ENCODE peak calls at places on chromosomes 3 and 15, in seven cellular contexts. O is AG09309, U is adrenal gland, W is left ventricle myocardium inferior, I is BE2C, Z is mucosa of descending colon, X is fibroblast of lung. T is an unnamed sample.

GRCh38 chr3:174533286-174533685 is 325.8 kb upstream of the NAALADL2 start:
- DNase-seq in O (peak), U (no peak), W (no peak), I (no peak), Z (no peak), X (peak), T (no peak)

GRCh38 chr3:30667250-30667585 is 60.8 kb downstream of the TGFBR2 start:
- DNase-seq in O (no peak), U (no peak), W (no peak), I (no peak), Z (no peak), X (no peak), T (no peak)

GRCh38 chr3:188554404-188554803 is 400.4 kb downstream of the LPP start:
- DNase-seq in O (peak), U (no peak), W (no peak), I (no peak), Z (no peak), X (peak), T (no peak)

GRCh38 chr3:25455316-25456232 is 27.5 kb downstream of the RARB start:
- DNase-seq in O (no peak), U (no peak), W (peak), I (peak), Z (no peak), X (peak), T (no peak)

GRCh38 chr3:77079988-77080585 is 40.2 kb downstream of the ROBO2 start:
- DNase-seq in O (no peak), U (no peak), W (no peak), I (no peak), Z (no peak), X (no peak), T (no peak)

GRCh38 chr3:171895890-171896289 is 52.7 kb downstream of the TMEM212 start:
- DNase-seq in O (no peak), U (no peak), W (no peak), I (no peak), Z (no peak), X (no peak), T (no peak)

GRCh38 chr15:38453971-38454686 is at the start of gene FAM98B:
- DNase-seq in O (peak), U (peak), W (peak), I (peak), Z (peak), X (peak), T (peak)

GRCh38 chr3:99899603-99900002 is 81.9 kb downstream of the CMSS1 start:
- DNase-seq in O (no peak), U (no peak), W (no peak), I (no peak), Z (no peak), X (no peak), T (no peak)

GRCh38 chr15:55344206-55344605 is 25.2 kb downstream of the PIGB start:
- DNase-seq in O (no peak), U (no peak), W (no peak), I (no peak), Z (no peak), X (no peak), T (peak)

GRCh38 chr15:96064351-96064756 is 266.1 kb upstream of the NR2F2 start:
- DNase-seq in O (peak), U (no peak), W (no peak), I (no peak), Z (no peak), X (peak), T (no peak)

GRCh38 chr3:40847571-40847992 is 322.8 kb downstream of the ZNF621 start:
- DNase-seq in O (no peak), U (no peak), W (no peak), I (no peak), Z (no peak), X (no peak), T (no peak)

GRCh38 chr3:126026761-126027160 is 57.2 kb downstream of the SLC41A3 start:
- DNase-seq in O (no peak), U (no peak), W (no peak), I (no peak), Z (no peak), X (no peak), T (no peak)

GRCh38 chr3:152413244-152413643 is 144.5 kb downstream of the MBNL1 start:
- DNase-seq in O (no peak), U (no peak), W (no peak), I (no peak), Z (no peak), X (no peak), T (no peak)
- TF ChIP-seq CTCF in O (no peak), U (no peak), W (no peak), I (no peak), Z (no peak), X (no peak), T (no peak)

GRCh38 chr15:60479361-60479684 is 381 bp upstream of the ICE2 start:
- DNase-seq in O (no peak), U (no peak), W (no peak), I (no peak), Z (no peak), X (no peak), T (no peak)

GRCh38 chr15:60477164-60477563 is 1.8 kb downstream of the ICE2 start:
- DNase-seq in O (no peak), U (no peak), W (no peak), I (no peak), Z (no peak), X (no peak), T (no peak)

GRCh38 chr15:60477991-60478632 is 830 bp downstream of the ICE2 start:
- DNase-seq in O (no peak), U (no peak), W (no peak), I (no peak), Z (no peak), X (peak), T (peak)

GRCh38 chr15:60478633-60479360 is at the start of gene ICE2:
- DNase-seq in O (peak), U (peak), W (peak), I (peak), Z (peak), X (peak), T (peak)

GRCh38 chr15:60476713-60477112 is 2.2 kb downstream of the ICE2 start:
- DNase-seq in O (peak), U (no peak), W (no peak), I (no peak), Z (no peak), X (no peak), T (no peak)
- H3K4me3 ChIP-seq in O (no peak), U (no peak), W (peak), I (no peak), Z (no peak), X (peak), T (no peak)

DNA sequence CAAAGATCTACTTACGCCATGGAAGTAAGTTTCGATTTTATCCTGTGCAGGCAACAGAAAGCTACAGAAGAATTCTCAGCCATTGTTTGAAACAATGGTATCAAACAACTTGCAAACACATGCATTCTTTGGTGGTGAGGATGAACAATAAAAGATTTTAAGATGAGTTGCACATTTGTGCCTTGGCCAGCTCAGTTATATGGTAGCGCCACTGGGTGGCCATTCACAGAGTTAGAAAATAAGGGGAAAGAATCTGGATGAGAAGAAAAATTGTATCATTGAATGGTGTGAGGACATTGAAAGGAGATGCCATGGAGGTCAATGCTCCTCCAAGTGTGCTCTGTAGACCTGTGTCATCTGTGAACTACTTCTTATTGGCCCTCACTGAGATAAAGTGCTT is 11.6 kb downstream of the CADPS start:
- DNase-seq in O (no peak), U (no peak), W (no peak), I (no peak), Z (no peak), X (no peak), T (no peak)
- TF ChIP-seq CTCF in O (no peak), U (no peak), W (no peak), I (peak), Z (no peak), X (no peak), T (no peak)

GRCh38 chr15:85480923-85481322 is 100.5 kb downstream of the AKAP13 start:
- DNase-seq in O (no peak), U (no peak), W (no peak), I (no peak), Z (no peak), X (no peak), T (no peak)

GRCh38 chr15:85477730-85478129 is 97.3 kb downstream of the AKAP13 start:
- DNase-seq in O (no peak), U (no peak), W (no peak), I (no peak), Z (no peak), X (peak), T (no peak)

GRCh38 chr15:85477061-85477460 is 96.7 kb downstream of the AKAP13 start:
- DNase-seq in O (no peak), U (no peak), W (no peak), I (no peak), Z (no peak), X (no peak), T (no peak)

GRCh38 chr15:85475711-85476110 is 95.3 kb downstream of the AKAP13 start:
- DNase-seq in O (no peak), U (no peak), W (no peak), I (no peak), Z (no peak), X (no peak), T (no peak)

GRCh38 chr15:85479071-85479647 is 98.8 kb downstream of the AKAP13 start:
- DNase-seq in O (peak), U (no peak), W (no peak), I (no peak), Z (no peak), X (peak), T (no peak)
- H3K4me3 ChIP-seq in O (no peak), U (no peak), W (no peak), I (no peak), Z (no peak), X (no peak), T (no peak)

DNA sequence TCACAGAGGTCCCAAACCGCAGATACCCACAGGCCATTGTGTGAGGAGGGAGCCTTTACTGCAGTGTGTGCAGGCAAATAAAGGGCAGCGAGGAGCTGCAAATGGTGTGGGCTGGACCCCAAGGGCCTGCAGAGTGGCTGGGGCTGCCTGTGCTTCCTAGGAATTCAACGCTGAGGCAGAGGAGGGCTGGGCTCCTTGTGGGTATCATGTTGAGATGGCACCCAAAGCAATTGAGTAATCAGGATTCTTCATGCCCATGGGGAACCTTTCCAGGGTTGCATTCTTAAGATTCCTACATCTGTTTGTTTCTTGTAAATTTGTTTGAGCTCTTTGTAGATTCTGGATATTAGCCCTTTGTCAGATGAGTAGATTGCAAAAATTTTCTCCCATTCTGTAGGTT is 85.4 kb upstream of the LIPC start:
- DNase-seq in O (peak), U (no peak), W (no peak), I (no peak), Z (no peak), X (no peak), T (no peak)
- TF ChIP-seq CTCF in O (no peak), U (no peak), W (no peak), I (no peak), Z (no peak), X (no peak), T (no peak)

DNA sequence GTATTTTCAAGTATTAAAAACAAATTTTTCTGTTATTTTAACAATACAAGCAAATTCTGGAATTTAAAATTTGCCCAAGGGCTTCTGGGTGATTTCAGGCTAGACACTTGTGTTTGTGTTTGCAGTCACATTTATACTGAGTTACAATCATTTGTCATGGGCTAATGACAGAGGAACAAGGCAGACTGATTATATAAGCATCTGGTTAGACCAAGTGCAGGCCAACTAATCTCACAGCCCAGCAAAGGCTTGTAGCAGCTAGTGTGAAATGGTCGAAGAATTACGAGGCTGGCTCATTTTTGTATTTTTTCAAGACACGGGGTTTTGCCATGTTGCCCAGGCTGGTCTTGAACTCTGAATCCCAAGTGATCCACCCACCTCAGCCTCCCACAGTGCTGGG is 52.1 kb downstream of the CMTM8 start:
- DNase-seq in O (no peak), U (no peak), W (no peak), I (no peak), Z (no peak), X (no peak), T (no peak)
- H3K4me3 ChIP-seq in O (no peak), U (no peak), W (no peak), I (no peak), Z (no peak), X (no peak), T (no peak)

GRCh38 chr15:71224024-71224423 is 108.8 kb downstream of the THSD4 start:
- DNase-seq in O (no peak), U (no peak), W (no peak), I (no peak), Z (no peak), X (no peak), T (no peak)

GRCh38 chr15:71230303-71230702 is 115.0 kb downstream of the THSD4 start:
- DNase-seq in O (no peak), U (peak), W (no peak), I (no peak), Z (no peak), X (no peak), T (no peak)

GRCh38 chr15:71228403-71228802 is 113.1 kb downstream of the THSD4 start:
- DNase-seq in O (no peak), U (peak), W (no peak), I (no peak), Z (no peak), X (peak), T (no peak)

GRCh38 chr15:71223516-71223915 is 108.2 kb downstream of the THSD4 start:
- DNase-seq in O (no peak), U (peak), W (no peak), I (no peak), Z (no peak), X (no peak), T (no peak)

DNA sequence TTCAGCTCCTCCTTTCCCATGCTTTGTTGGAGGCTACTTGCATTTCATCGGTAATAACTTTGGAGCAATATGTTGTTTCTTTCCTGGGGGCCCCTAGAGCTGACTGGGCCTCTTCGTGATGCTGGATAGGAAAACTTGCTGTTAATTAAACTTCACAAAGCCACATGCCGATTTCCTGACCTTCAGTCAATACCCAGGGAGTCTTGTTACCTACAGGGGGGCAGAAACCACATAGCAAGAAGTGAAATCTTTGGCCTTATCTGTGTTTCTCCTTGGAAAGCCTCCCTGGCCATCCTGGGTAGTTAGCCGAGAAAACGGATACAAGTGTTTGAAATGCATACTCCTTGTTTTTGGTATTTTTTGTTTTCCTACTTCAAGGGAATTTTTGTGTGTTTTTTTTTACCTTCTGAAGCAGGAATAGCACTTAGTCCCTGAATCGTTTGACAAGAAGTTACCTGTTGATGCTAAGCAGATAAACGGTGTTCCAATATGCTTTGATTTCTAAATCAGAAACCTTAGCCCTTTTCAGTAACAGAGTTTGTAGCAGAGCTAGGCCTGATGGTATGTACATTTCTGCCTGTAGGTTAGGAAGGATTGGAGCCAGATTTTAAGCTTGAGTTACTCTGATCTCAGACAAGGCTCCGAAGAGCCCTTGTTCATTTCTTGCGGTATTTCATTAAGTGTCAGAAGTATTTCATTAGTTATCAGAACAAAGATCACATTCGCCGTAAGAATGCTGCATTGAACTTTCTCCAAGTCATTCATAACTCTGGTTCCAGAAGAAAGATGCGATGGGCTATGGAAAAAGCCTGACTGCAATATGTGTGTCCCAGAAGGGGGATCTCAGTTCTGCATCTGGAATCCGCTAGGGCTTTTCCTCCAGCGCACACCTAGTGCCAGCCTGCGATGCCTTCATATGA is 111.5 kb downstream of the THSD4 start:
- DNase-seq in O (no peak), U (peak), W (no peak), I (no peak), Z (no peak), X (no peak), T (no peak)
- TF ChIP-seq CTCF in O (no peak), U (no peak), W (no peak), I (no peak), Z (no peak), X (no peak), T (no peak)

GRCh38 chr3:11835028-11835639 is 11.6 kb downstream of the TAMM41 start:
- DNase-seq in O (no peak), U (no peak), W (no peak), I (no peak), Z (no peak), X (peak), T (no peak)

GRCh38 chr3:11832964-11833621 is 13.6 kb downstream of the TAMM41 start:
- DNase-seq in O (no peak), U (peak), W (no peak), I (no peak), Z (no peak), X (no peak), T (no peak)
- H3K4me3 ChIP-seq in O (no peak), U (no peak), W (no peak), I (no peak), Z (no peak), X (no peak), T (no peak)